ENCODE peak calls at places on chromosomes 1 and 21, in eight cellular contexts. G is amygdala; U is lung microvascular endothelial cell; C is COR-L47; D is stimulated activated CD8-positive, alpha-beta memory T cell treated with anti-CD3 and anti-CD28 coated beads, Interleukin-4, amount 100 ng/mL, for 1 hour; O is stimulated activated CD4-positive, alpha-beta T cell treated with anti-CD3 and anti-CD28 coated beads, Interleukin-12 subunit alpha, Interleukin-12 subunit beta, amount 100 ng/mL, for 48 hours; P is Daoy; X is BJ. I is an unnamed sample.

GRCh38 chr21:41460578-41461527 is 34.8 kb downstream of the MX1 start:
- DNase-seq in G (peak), U (peak), C (peak), D (peak), O (peak), P (peak), X (no peak), I (peak)

GRCh38 chr1:148290881-148291280 is 138.8 kb upstream of the NBPF11 start:
- DNase-seq in G (no peak), U (no peak), C (no peak), D (no peak), O (no peak), P (no peak), X (no peak), I (no peak)

GRCh38 chr1:88608139-88608943 is 75.7 kb upstream of the PKN2 start:
- DNase-seq in G (no peak), U (peak), C (no peak), D (no peak), O (no peak), P (peak), X (no peak), I (peak)

GRCh38 chr1:2602311-2602835 is 15.8 kb downstream of the PRXL2B start:
- DNase-seq in G (no peak), U (no peak), C (no peak), D (no peak), O (no peak), P (no peak), X (no peak), I (no peak)

GRCh38 chr1:221605569-221605968 is 136.3 kb downstream of the DUSP10 start:
- DNase-seq in G (no peak), U (no peak), C (no peak), D (no peak), O (no peak), P (no peak), X (no peak), I (no peak)

GRCh38 chr1:183694035-183694434 is 40.9 kb upstream of the APOBEC4 start:
- DNase-seq in G (no peak), U (peak), C (no peak), D (no peak), O (no peak), P (no peak), X (no peak), I (peak)

GRCh38 chr1:240237305-240237721 is 145.6 kb downstream of the FMN2 start:
- DNase-seq in G (no peak), U (peak), C (no peak), D (no peak), O (no peak), P (peak), X (peak), I (no peak)

GRCh38 chr1:177865807-177866206 is 104.1 kb downstream of the SEC16B start:
- DNase-seq in G (no peak), U (no peak), C (no peak), D (no peak), O (no peak), P (no peak), X (no peak), I (no peak)

GRCh38 chr1:71850515-71850914 is 431.8 kb downstream of the NEGR1 start:
- DNase-seq in G (no peak), U (no peak), C (no peak), D (no peak), O (no peak), P (no peak), X (no peak), I (no peak)

I was measured in cerebellar cortex.